ENCODE peak calls at places on chromosomes 1 and 21, in nine cellular contexts. P is ovary; Q is left ventricle myocardium inferior; K is mucosa of descending colon; I is breast epithelium; Y is naive thymus-derived CD4-positive, alpha-beta T cell; N is esophagus muscularis mucosa; D is NT2/D1; C is uterus. S is an unnamed sample. For H3K9me3, the result is how much of the 10 kb centered on the place peaks cover.

GRCh38 chr1:156435551-156436318 is 64.8 kb downstream of the MEF2D start:
- DNase-seq in K (no peak), P (no peak), C (no peak), Q (no peak), I (no peak), N (no peak), Y (peak), D (no peak), S (no peak)

GRCh38 chr1:154814106-154814505 is 56.0 kb downstream of the KCNN3 start:
- DNase-seq in P (no peak), N (no peak), C (no peak), K (no peak), D (no peak), I (no peak), Y (no peak), Q (no peak), S (no peak)

GRCh38 chr1:114094303-114094663 is 59.4 kb downstream of the SYT6 start:
- DNase-seq in I (no peak), K (no peak), D (no peak), Y (no peak), C (no peak), N (no peak), Q (no peak), P (no peak), S (no peak)

GRCh38 chr1:34800214-34800613 is 7.4 kb downstream of the GJA4 start:
- DNase-seq in D (no peak), Y (no peak), C (no peak), I (no peak), P (no peak), Q (no peak), N (no peak), K (no peak), S (no peak)

GRCh38 chr1:48916121-48917069 is 139.7 kb upstream of the BEND5 start:
- DNase-seq in Q (no peak), Y (no peak), C (no peak), D (peak), N (no peak), I (no peak), K (no peak), P (no peak), S (no peak)

GRCh38 chr1:182634306-182635072 is 30.3 kb upstream of the RGS16 start:
- DNase-seq in I (no peak), Y (no peak), N (no peak), D (no peak), K (no peak), P (no peak), C (no peak), Q (no peak), S (no peak)

GRCh38 chr1:4027492-4028138 is 127.5 kb upstream of the C1orf174 start:
- DNase-seq in I (no peak), N (no peak), Y (no peak), C (no peak), P (no peak), D (no peak), K (peak), Q (no peak), S (no peak)

GRCh38 chr1:185601189-185601588 is 133.0 kb upstream of the HMCN1 start:
- DNase-seq in Y (no peak), N (no peak), Q (no peak), D (no peak), I (no peak), P (no peak), C (no peak), K (no peak), S (no peak)

GRCh38 chr1:204769997-204770396 is 84.5 kb upstream of the LRRN2 start:
- DNase-seq in Y (no peak), N (no peak), D (no peak), K (no peak), Q (no peak), C (no peak), I (no peak), P (no peak), S (no peak)

GRCh38 chr21:25457411-25457810 is 149.9 kb downstream of the MRPL39 start:
- DNase-seq in P (no peak), N (no peak), C (no peak), D (no peak), K (no peak), Y (peak), Q (no peak), I (no peak), S (no peak)

GRCh38 chr1:77888071-77888428 is 374 bp upstream of the NEXN start:
- DNase-seq in N (no peak), P (no peak), Q (no peak), K (no peak), C (no peak), Y (peak), D (no peak), I (no peak), S (no peak)

GRCh38 chr1:43221256-43221778 is 48.5 kb upstream of the TMEM125 start:
- DNase-seq in Y (no peak), N (no peak), D (no peak), Q (no peak), C (no peak), I (no peak), P (no peak), K (no peak), S (no peak)

GRCh38 chr1:246110343-246111219 is 396.5 kb downstream of the SMYD3 start:
- DNase-seq in Y (no peak), C (no peak), P (peak), I (no peak), Q (no peak), N (no peak), D (no peak), K (peak), S (no peak)

GRCh38 chr21:39127506-39127905 is 55.7 kb downstream of the PSMG1 start:
- DNase-seq in D (no peak), P (no peak), Y (no peak), N (no peak), C (no peak), Q (no peak), K (no peak), I (no peak), S (no peak)

GRCh38 chr1:19037659-19038058 is 81.2 kb upstream of the IFFO2 start:
- DNase-seq in D (no peak), Q (no peak), P (no peak), N (no peak), I (no peak), C (no peak), Y (no peak), K (no peak), S (no peak)

GRCh38 chr1:227789042-227789880 is 26.2 kb upstream of the PRSS38 start:
- DNase-seq in Q (no peak), I (no peak), Y (no peak), K (no peak), D (no peak), N (peak), P (no peak), C (no peak), S (no peak)

GRCh38 chr1:60281360-60281932 is 207.9 kb upstream of the C1orf87 start:
- DNase-seq in K (peak), N (no peak), D (peak), C (peak), Y (no peak), P (peak), I (peak), Q (peak), S (peak)

GRCh38 chr1:152014943-152015342 is 21.3 kb upstream of the S100A10 start:
- DNase-seq in Q (no peak), P (no peak), I (no peak), K (no peak), C (no peak), N (no peak), Y (no peak), D (no peak), S (no peak)

GRCh38 chr1:13956386-13956785 is 256.4 kb downstream of the PRDM2 start:
- DNase-seq in P (no peak), K (no peak), I (no peak), D (no peak), Q (no peak), C (no peak), Y (no peak), N (no peak), S (no peak)

GRCh38 chr1:66436378-66437135 is 97.4 kb upstream of the SGIP1 start:
- DNase-seq in K (peak), I (no peak), D (peak), N (peak), Q (no peak), P (no peak), C (no peak), Y (peak), S (no peak)

GRCh38 chr1:71857862-71858261 is 424.5 kb downstream of the NEGR1 start:
- DNase-seq in C (no peak), Y (no peak), N (no peak), Q (no peak), I (no peak), D (no peak), K (no peak), P (no peak), S (no peak)

GRCh38 chr1:70487910-70488665 is 77.0 kb downstream of the CTH start:
- DNase-seq in N (no peak), K (peak), D (peak), Q (no peak), Y (peak), C (no peak), P (no peak), I (no peak), S (no peak)

GRCh38 chr21:43325968-43326367 is 101.0 kb downstream of the SIK1 start:
- DNase-seq in K (no peak), D (no peak), Q (no peak), Y (no peak), N (no peak), P (no peak), I (no peak), C (no peak), S (no peak)

GRCh38 chr1:42380617-42381423 is at the start of gene RIMKLA:
- DNase-seq in Q (peak), K (peak), C (no peak), Y (peak), N (no peak), I (no peak), P (peak), D (peak), S (peak)

GRCh38 chr21:44423312-44423821 is 31.9 kb upstream of the LRRC3 start:
- DNase-seq in Y (no peak), K (no peak), I (peak), Q (peak), N (no peak), D (no peak), C (no peak), P (no peak), S (no peak)

GRCh38 chr1:32071758-32072621 is 749 bp upstream of the TMEM39B start:
- DNase-seq in D (no peak), K (no peak), I (no peak), Q (no peak), N (no peak), C (no peak), P (no peak), Y (no peak), S (no peak)

GRCh38 chr1:221097479-221098281 is 218.4 kb downstream of the HLX start:
- DNase-seq in I (no peak), N (no peak), K (peak), C (no peak), D (no peak), Q (no peak), P (no peak), Y (no peak), S (no peak)

GRCh38 chr1:201633297-201633696 is 94.4 kb downstream of the NAV1 start:
- DNase-seq in C (no peak), Y (no peak), K (no peak), P (no peak), Q (peak), I (no peak), D (no peak), N (no peak), S (no peak)

GRCh38 chr1:209208648-209209047 is 374.9 kb upstream of the CAMK1G start:
- DNase-seq in D (no peak), K (no peak), N (no peak), Q (no peak), I (no peak), C (no peak), P (no peak), Y (no peak), S (no peak)

GRCh38 chr1:209205039-209205438 is 378.5 kb upstream of the CAMK1G start:
- DNase-seq in N (no peak), D (no peak), I (no peak), P (no peak), Q (no peak), K (no peak), C (no peak), Y (no peak), S (no peak)

GRCh38 chr1:209207701-209208286 is 375.7 kb upstream of the CAMK1G start:
- DNase-seq in C (peak), Y (no peak), Q (peak), K (peak), D (peak), P (peak), I (peak), N (no peak), S (peak)

GRCh38 chr1:209202826-209203439 is 380.6 kb upstream of the CAMK1G start:
- DNase-seq in C (no peak), K (no peak), P (no peak), D (peak), N (no peak), I (no peak), Q (no peak), Y (peak), S (peak)

DNA sequence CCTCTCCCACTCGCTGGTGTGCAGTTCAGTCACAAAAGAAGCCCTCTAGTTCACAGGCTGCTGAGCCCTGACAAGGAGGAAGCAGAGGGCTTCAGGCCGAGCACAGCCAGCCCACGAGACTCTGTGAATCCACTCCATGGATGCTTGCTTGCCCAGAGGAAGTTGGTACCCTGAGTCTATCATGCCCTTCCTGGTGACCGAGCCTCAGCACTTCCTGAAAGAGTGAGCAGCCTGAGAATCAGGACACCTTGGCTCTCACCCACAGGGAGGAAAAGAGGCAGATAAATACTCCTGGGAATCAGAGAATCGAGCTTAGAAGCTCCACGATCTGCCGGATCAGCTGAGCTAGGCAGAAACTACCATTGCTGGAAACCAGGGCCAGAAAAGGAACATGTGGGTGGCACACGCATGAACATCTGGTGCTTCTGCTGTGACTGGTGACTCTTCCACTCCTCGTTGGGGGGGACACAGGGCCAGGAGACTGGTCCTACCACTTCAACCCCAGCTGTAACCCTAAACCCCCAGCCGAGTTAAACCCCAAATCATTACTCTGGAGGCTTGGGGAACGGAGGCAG is 376.3 kb upstream of the CAMK1G start:
- DNase-seq in D (no peak), K (no peak), N (no peak), P (no peak), C (no peak), Y (no peak), I (no peak), Q (no peak), S (no peak)
- H3K4me3 ChIP-seq in D (peak), K (no peak), N (peak), P (peak), C (peak), Y (no peak), I (peak), Q (peak), S (no peak)

DNA sequence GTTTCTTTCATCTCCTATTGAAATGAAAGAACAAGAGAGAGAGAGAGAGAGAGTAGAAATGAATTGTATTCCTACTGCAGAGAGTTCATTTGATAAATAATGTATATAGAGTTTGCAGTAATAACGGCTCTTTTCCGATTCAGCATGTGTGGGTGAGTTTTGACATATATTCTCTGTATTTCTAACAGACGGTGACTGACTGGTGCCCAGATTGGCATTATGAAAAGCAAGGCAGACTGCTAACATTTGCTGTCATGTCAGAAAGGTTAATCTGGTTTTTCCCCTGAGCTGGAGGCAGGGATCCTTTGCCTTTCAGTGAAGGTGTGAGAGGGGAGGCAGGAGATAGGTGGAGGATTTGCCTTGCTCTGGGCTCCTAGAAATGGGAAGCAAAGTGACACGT is 267.3 kb upstream of the KIAA0040 start:
- DNase-seq in D (no peak), K (no peak), Q (no peak), C (no peak), Y (no peak), P (no peak), I (no peak), N (no peak), S (no peak)
- H3K9me3 ChIP-seq in D (under half), K (under half), Q (under half), C (under half), Y (under half), P (under half), I (under half), N (under half), S (under half)

GRCh38 chr1:17460265-17460664 is 20.8 kb upstream of the RCC2 start:
- DNase-seq in N (no peak), P (no peak), I (no peak), Y (no peak), D (no peak), Q (no peak), K (no peak), C (no peak), S (no peak)
- H3K4me3 ChIP-seq in N (no peak), P (no peak), I (peak), Y (no peak), D (no peak), Q (no peak), K (no peak), C (no peak), S (no peak)

GRCh38 chr21:27827972-27828371 is 861.1 kb upstream of the ADAMTS5 start:
- DNase-seq in Q (no peak), I (no peak), C (no peak), K (no peak), N (no peak), Y (no peak), P (no peak), D (no peak), S (no peak)

GRCh38 chr21:27819299-27819698 is 852.4 kb upstream of the ADAMTS5 start:
- DNase-seq in Y (no peak), K (no peak), P (no peak), C (no peak), I (no peak), Q (no peak), N (no peak), D (no peak), S (no peak)

GRCh38 chr21:27820342-27820741 is 853.5 kb upstream of the ADAMTS5 start:
- DNase-seq in D (no peak), K (no peak), P (no peak), Q (no peak), C (no peak), Y (no peak), N (no peak), I (no peak), S (no peak)

GRCh38 chr21:27823652-27824201 is 856.8 kb upstream of the ADAMTS5 start:
- DNase-seq in P (no peak), Q (no peak), I (no peak), C (no peak), D (no peak), N (no peak), K (no peak), Y (no peak), S (no peak)

DNA sequence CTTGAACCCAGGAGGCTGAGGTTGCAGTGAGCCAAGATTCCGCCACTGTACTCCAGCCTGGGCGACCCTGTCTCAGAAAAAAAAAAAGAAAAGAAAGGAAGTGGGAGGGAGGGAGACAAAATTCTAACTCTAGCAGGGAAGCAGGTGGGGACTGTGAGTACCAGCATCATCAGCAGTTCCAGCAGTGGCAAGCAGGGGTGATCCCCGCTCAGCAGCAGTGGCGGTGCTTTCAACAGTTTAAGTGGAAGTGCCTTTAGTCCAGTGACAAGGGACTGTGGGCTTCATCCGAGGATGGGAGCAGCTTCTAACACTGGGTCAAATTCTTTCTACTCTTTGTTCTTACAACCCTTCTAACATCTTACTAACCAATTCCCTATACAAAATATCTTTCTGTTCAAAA is 858.1 kb upstream of the ADAMTS5 start:
- DNase-seq in D (no peak), Y (no peak), P (no peak), Q (no peak), N (no peak), C (no peak), K (no peak), I (no peak), S (no peak)
- H3K9me3 ChIP-seq in D (under half), Y (under half), P (under half), Q (under half), N (under half), C (under half), K (under half), I (under half), S (under half)

GRCh38 chr1:167723707-167724323 is 2.0 kb downstream of the MPZL1 start:
- DNase-seq in Y (no peak), K (peak), N (no peak), I (no peak), P (no peak), Q (no peak), D (no peak), C (no peak), S (no peak)
- H3K4me3 ChIP-seq in Y (no peak), K (no peak), N (peak), I (peak), P (peak), Q (peak), D (no peak), C (no peak), S (no peak)

DNA sequence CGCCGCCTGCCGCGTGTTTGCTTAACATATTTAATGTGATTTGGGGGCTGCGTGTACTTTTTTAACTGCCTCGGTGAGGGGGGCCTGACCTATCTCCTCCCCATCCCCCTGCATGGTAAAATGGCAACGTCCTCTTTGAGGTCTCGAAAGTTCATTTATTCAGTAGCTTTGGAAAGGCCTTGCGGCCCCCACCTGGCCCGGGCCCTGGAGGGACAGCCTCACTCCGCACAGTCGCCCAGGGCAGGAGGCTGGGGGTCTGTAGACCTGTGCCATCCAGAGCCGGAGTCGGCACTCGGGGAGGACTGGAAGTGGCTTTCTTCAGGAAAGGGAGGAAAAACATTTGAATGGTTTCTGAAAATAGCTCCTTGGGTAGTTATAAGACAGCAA is 38.0 kb upstream of the ACTRT2 start:
- DNase-seq in K (no peak), Q (no peak), Y (no peak), P (no peak), C (no peak), N (no peak), D (no peak), I (no peak), S (peak)
- H3K9me3 ChIP-seq in K (under half), Q (under half), Y (under half), P (under half), C (under half), N (under half), D (under half), I (under half), S (under half)